ENCODE peak calls at places on chromosomes 4 and X, in seven cellular contexts. One of them, this sample, is unnamed.

GRCh38 chr4:63580796-63581475 is 828.3 kb downstream of the TECRL start:
- DNase-seq in MM.1S: no peak
- DNase-seq in A673: no peak
- DNase-seq in stimulated activated CD4-positive, alpha-beta T cell treated with anti-CD3 and anti-CD28 coated beads, Interleukin-2, amount 100 ng/mL, for 24 hours: no peak
- DNase-seq in GM10248: no peak
- DNase-seq in KBM-7: no peak
- DNase-seq in A549: no peak
- DNase-seq in this sample: no peak

GRCh38 chr4:83361416-83362196 is 27.0 kb upstream of the HPSE start:
- DNase-seq in KBM-7: peak
- DNase-seq in A673: peak
- DNase-seq in A549: no peak
- DNase-seq in GM10248: no peak
- DNase-seq in stimulated activated CD4-positive, alpha-beta T cell treated with anti-CD3 and anti-CD28 coated beads, Interleukin-2, amount 100 ng/mL, for 24 hours: no peak
- DNase-seq in MM.1S: no peak
- DNase-seq in this sample: no peak

GRCh38 chrX:146863566-146863965 is 49.0 kb upstream of the CXorf51A start:
- DNase-seq in A549: no peak
- DNase-seq in stimulated activated CD4-positive, alpha-beta T cell treated with anti-CD3 and anti-CD28 coated beads, Interleukin-2, amount 100 ng/mL, for 24 hours: no peak
- DNase-seq in KBM-7: peak
- DNase-seq in A673: no peak
- DNase-seq in MM.1S: no peak
- DNase-seq in GM10248: no peak
- DNase-seq in this sample: no peak

GRCh38 chr4:116358633-116359222 is 726.6 kb downstream of the TRAM1L1 start:
- DNase-seq in A549: peak
- DNase-seq in MM.1S: peak
- DNase-seq in A673: peak
- DNase-seq in GM10248: peak
- DNase-seq in stimulated activated CD4-positive, alpha-beta T cell treated with anti-CD3 and anti-CD28 coated beads, Interleukin-2, amount 100 ng/mL, for 24 hours: peak
- DNase-seq in KBM-7: peak
- DNase-seq in this sample: no peak

GRCh38 chrX:11426712-11427081 is 133.5 kb downstream of the AMELX start:
- DNase-seq in stimulated activated CD4-positive, alpha-beta T cell treated with anti-CD3 and anti-CD28 coated beads, Interleukin-2, amount 100 ng/mL, for 24 hours: no peak
- DNase-seq in GM10248: no peak
- DNase-seq in A673: no peak
- DNase-seq in MM.1S: peak
- DNase-seq in KBM-7: no peak
- DNase-seq in A549: no peak
- DNase-seq in this sample: no peak

GRCh38 chr4:68904786-68905185 is 46.8 kb downstream of the UGT2A3 start:
- DNase-seq in A673: no peak
- DNase-seq in GM10248: peak
- DNase-seq in MM.1S: peak
- DNase-seq in stimulated activated CD4-positive, alpha-beta T cell treated with anti-CD3 and anti-CD28 coated beads, Interleukin-2, amount 100 ng/mL, for 24 hours: no peak
- DNase-seq in KBM-7: peak
- DNase-seq in A549: no peak
- DNase-seq in this sample: peak

GRCh38 chrX:48741834-48742233 is 19.7 kb upstream of the GLOD5 start:
- DNase-seq in A673: no peak
- DNase-seq in stimulated activated CD4-positive, alpha-beta T cell treated with anti-CD3 and anti-CD28 coated beads, Interleukin-2, amount 100 ng/mL, for 24 hours: no peak
- DNase-seq in GM10248: no peak
- DNase-seq in A549: no peak
- DNase-seq in MM.1S: no peak
- DNase-seq in KBM-7: no peak
- DNase-seq in this sample: no peak

GRCh38 chr4:54032558-54033135 is 31.8 kb downstream of the CHIC2 start:
- DNase-seq in stimulated activated CD4-positive, alpha-beta T cell treated with anti-CD3 and anti-CD28 coated beads, Interleukin-2, amount 100 ng/mL, for 24 hours: no peak
- DNase-seq in KBM-7: peak
- DNase-seq in A673: no peak
- DNase-seq in MM.1S: no peak
- DNase-seq in GM10248: no peak
- DNase-seq in A549: no peak
- DNase-seq in this sample: no peak

GRCh38 chr4:184392748-184393334 is 81.5 kb downstream of the IRF2 start:
- DNase-seq in A549: no peak
- DNase-seq in MM.1S: no peak
- DNase-seq in KBM-7: no peak
- DNase-seq in GM10248: no peak
- DNase-seq in A673: no peak
- DNase-seq in stimulated activated CD4-positive, alpha-beta T cell treated with anti-CD3 and anti-CD28 coated beads, Interleukin-2, amount 100 ng/mL, for 24 hours: no peak
- DNase-seq in this sample: no peak

GRCh38 chr4:18777190-18777589 is 755.6 kb upstream of the LCORL start:
- DNase-seq in stimulated activated CD4-positive, alpha-beta T cell treated with anti-CD3 and anti-CD28 coated beads, Interleukin-2, amount 100 ng/mL, for 24 hours: no peak
- DNase-seq in A549: no peak
- DNase-seq in A673: no peak
- DNase-seq in KBM-7: no peak
- DNase-seq in GM10248: no peak
- DNase-seq in MM.1S: no peak
- DNase-seq in this sample: no peak

GRCh38 chr4:7973545-7973981 is 33.9 kb upstream of the AFAP1 start:
- DNase-seq in GM10248: no peak
- DNase-seq in stimulated activated CD4-positive, alpha-beta T cell treated with anti-CD3 and anti-CD28 coated beads, Interleukin-2, amount 100 ng/mL, for 24 hours: no peak
- DNase-seq in KBM-7: no peak
- DNase-seq in MM.1S: no peak
- DNase-seq in A549: no peak
- DNase-seq in A673: no peak
- DNase-seq in this sample: no peak

GRCh38 chr4:151434183-151434860 is 25.3 kb downstream of the FHIP1A start:
- DNase-seq in KBM-7: no peak
- DNase-seq in stimulated activated CD4-positive, alpha-beta T cell treated with anti-CD3 and anti-CD28 coated beads, Interleukin-2, amount 100 ng/mL, for 24 hours: no peak
- DNase-seq in A673: no peak
- DNase-seq in GM10248: no peak
- DNase-seq in MM.1S: no peak
- DNase-seq in A549: no peak
- DNase-seq in this sample: no peak

GRCh38 chrX:40552768-40553167 is 28.0 kb upstream of the ATP6AP2 start:
- DNase-seq in MM.1S: no peak
- DNase-seq in stimulated activated CD4-positive, alpha-beta T cell treated with anti-CD3 and anti-CD28 coated beads, Interleukin-2, amount 100 ng/mL, for 24 hours: no peak
- DNase-seq in KBM-7: peak
- DNase-seq in A549: peak
- DNase-seq in A673: no peak
- DNase-seq in GM10248: no peak
- DNase-seq in this sample: no peak

GRCh38 chrX:32045149-32045548 is 973.3 kb upstream of the FTHL17 start:
- DNase-seq in MM.1S: no peak
- DNase-seq in stimulated activated CD4-positive, alpha-beta T cell treated with anti-CD3 and anti-CD28 coated beads, Interleukin-2, amount 100 ng/mL, for 24 hours: no peak
- DNase-seq in KBM-7: no peak
- DNase-seq in A549: no peak
- DNase-seq in GM10248: no peak
- DNase-seq in A673: no peak
- DNase-seq in this sample: no peak

GRCh38 chr4:88592600-88593448 is 544 bp downstream of the HERC3 start:
- DNase-seq in stimulated activated CD4-positive, alpha-beta T cell treated with anti-CD3 and anti-CD28 coated beads, Interleukin-2, amount 100 ng/mL, for 24 hours: peak
- DNase-seq in KBM-7: peak
- DNase-seq in A673: peak
- DNase-seq in GM10248: peak
- DNase-seq in MM.1S: peak
- DNase-seq in A549: peak
- DNase-seq in this sample: peak

GRCh38 chrX:136395271-136395670 is 92.5 kb upstream of the BRS3 start:
- DNase-seq in A549: no peak
- DNase-seq in KBM-7: no peak
- DNase-seq in stimulated activated CD4-positive, alpha-beta T cell treated with anti-CD3 and anti-CD28 coated beads, Interleukin-2, amount 100 ng/mL, for 24 hours: no peak
- DNase-seq in A673: no peak
- DNase-seq in MM.1S: no peak
- DNase-seq in GM10248: no peak
- DNase-seq in this sample: no peak

GRCh38 chr4:112881842-112882241 is 167.6 kb upstream of the ANK2 start:
- DNase-seq in KBM-7: no peak
- DNase-seq in GM10248: no peak
- DNase-seq in A549: no peak
- DNase-seq in stimulated activated CD4-positive, alpha-beta T cell treated with anti-CD3 and anti-CD28 coated beads, Interleukin-2, amount 100 ng/mL, for 24 hours: no peak
- DNase-seq in A673: peak
- DNase-seq in MM.1S: no peak
- DNase-seq in this sample: no peak

GRCh38 chr4:160772668-160773067 is 1391.1 kb downstream of the FSTL5 start:
- DNase-seq in A673: no peak
- DNase-seq in A549: no peak
- DNase-seq in MM.1S: no peak
- DNase-seq in KBM-7: no peak
- DNase-seq in stimulated activated CD4-positive, alpha-beta T cell treated with anti-CD3 and anti-CD28 coated beads, Interleukin-2, amount 100 ng/mL, for 24 hours: no peak
- DNase-seq in GM10248: no peak
- DNase-seq in this sample: no peak

GRCh38 chr4:26609398-26609797 is 25.5 kb downstream of the TBC1D19 start:
- DNase-seq in stimulated activated CD4-positive, alpha-beta T cell treated with anti-CD3 and anti-CD28 coated beads, Interleukin-2, amount 100 ng/mL, for 24 hours: no peak
- DNase-seq in A549: no peak
- DNase-seq in MM.1S: no peak
- DNase-seq in GM10248: no peak
- DNase-seq in KBM-7: peak
- DNase-seq in A673: no peak
- DNase-seq in this sample: no peak

GRCh38 chr4:150280081-150280950 is 202.1 kb downstream of the DCLK2 start:
- DNase-seq in MM.1S: no peak
- DNase-seq in A549: no peak
- DNase-seq in GM10248: no peak
- DNase-seq in KBM-7: peak
- DNase-seq in stimulated activated CD4-positive, alpha-beta T cell treated with anti-CD3 and anti-CD28 coated beads, Interleukin-2, amount 100 ng/mL, for 24 hours: no peak
- DNase-seq in A673: peak
- DNase-seq in this sample: no peak

GRCh38 chrX:13119386-13119785 is 75.0 kb upstream of the FAM9C start:
- DNase-seq in A673: no peak
- DNase-seq in GM10248: no peak
- DNase-seq in MM.1S: no peak
- DNase-seq in stimulated activated CD4-positive, alpha-beta T cell treated with anti-CD3 and anti-CD28 coated beads, Interleukin-2, amount 100 ng/mL, for 24 hours: no peak
- DNase-seq in A549: peak
- DNase-seq in KBM-7: no peak
- DNase-seq in this sample: no peak

This sample was measured in NCI-H774.